ENCODE peak calls at places on chromosome 2, in five cellular contexts. One of them, this sample, is unnamed.

GRCh38 chr2:156532989-156533388 is 96.8 kb downstream of the GPD2 start:
- DNase-seq in HCT116: no peak
- DNase-seq in omental fat pad: no peak
- DNase-seq in fibroblast of pulmonary artery: no peak
- DNase-seq in left ventricle myocardium inferior: no peak
- DNase-seq in this sample: no peak

GRCh38 chr2:17309741-17310339 is 208.4 kb downstream of the RAD51AP2 start:
- DNase-seq in omental fat pad: no peak
- DNase-seq in left ventricle myocardium inferior: no peak
- DNase-seq in fibroblast of pulmonary artery: peak; percentile 58
- DNase-seq in HCT116: peak; percentile 63
- DNase-seq in this sample: peak; percentile 47

GRCh38 chr2:72887032-72887835 is at the start of gene SPR:
- DNase-seq in left ventricle myocardium inferior: peak; percentile 85
- DNase-seq in HCT116: peak; percentile 43
- DNase-seq in omental fat pad: peak; percentile 57
- DNase-seq in fibroblast of pulmonary artery: peak; percentile 58
- DNase-seq in this sample: peak; percentile 45

GRCh38 chr2:210399440-210400041 is 77.0 kb downstream of the LANCL1 start:
- DNase-seq in omental fat pad: no peak
- DNase-seq in left ventricle myocardium inferior: no peak
- DNase-seq in fibroblast of pulmonary artery: peak; percentile 42
- DNase-seq in HCT116: peak; percentile 4
- DNase-seq in this sample: peak; percentile 35

GRCh38 chr2:195683174-195683573 is 26.1 kb downstream of the SLC39A10 start:
- DNase-seq in fibroblast of pulmonary artery: no peak
- DNase-seq in omental fat pad: no peak
- DNase-seq in HCT116: no peak
- DNase-seq in left ventricle myocardium inferior: no peak
- DNase-seq in this sample: peak; percentile 41

GRCh38 chr2:234437642-234438321 is 59.1 kb downstream of the ARL4C start:
- DNase-seq in HCT116: no peak
- DNase-seq in omental fat pad: no peak
- DNase-seq in left ventricle myocardium inferior: peak; percentile 24
- DNase-seq in fibroblast of pulmonary artery: no peak
- DNase-seq in this sample: no peak

GRCh38 chr2:26651458-26652155 is 10.4 kb upstream of the CIB4 start:
- DNase-seq in fibroblast of pulmonary artery: no peak
- DNase-seq in HCT116: no peak
- DNase-seq in left ventricle myocardium inferior: no peak
- DNase-seq in omental fat pad: peak; percentile 5
- DNase-seq in this sample: no peak

GRCh38 chr2:239870276-239870675 is 154.9 kb downstream of the NDUFA10 start:
- DNase-seq in omental fat pad: no peak
- DNase-seq in HCT116: no peak
- DNase-seq in left ventricle myocardium inferior: no peak
- DNase-seq in fibroblast of pulmonary artery: no peak
- DNase-seq in this sample: no peak

GRCh38 chr2:162261032-162261945 is 18.0 kb upstream of the FAP start:
- DNase-seq in fibroblast of pulmonary artery: peak; percentile 79
- DNase-seq in omental fat pad: no peak
- DNase-seq in HCT116: no peak
- DNase-seq in left ventricle myocardium inferior: peak; percentile 43
- DNase-seq in this sample: peak; percentile 83

GRCh38 chr2:119756837-119757236 is 2.9 kb upstream of the PTPN4 start:
- DNase-seq in fibroblast of pulmonary artery: peak; percentile 76
- DNase-seq in omental fat pad: no peak
- DNase-seq in left ventricle myocardium inferior: peak; percentile 47
- DNase-seq in HCT116: peak; percentile 62
- DNase-seq in this sample: peak; percentile 86
- TF ChIP-seq CTCF in fibroblast of pulmonary artery: no peak
- TF ChIP-seq CTCF in omental fat pad: no peak
- TF ChIP-seq CTCF in left ventricle myocardium inferior: no peak
- TF ChIP-seq CTCF in HCT116: no peak
- TF ChIP-seq CTCF in this sample: no peak

GRCh38 chr2:137888845-137889244 is 75.4 kb upstream of the HNMT start:
- DNase-seq in HCT116: peak; percentile 10
- DNase-seq in left ventricle myocardium inferior: peak; percentile 19
- DNase-seq in omental fat pad: no peak
- DNase-seq in fibroblast of pulmonary artery: peak; percentile 36
- DNase-seq in this sample: peak; percentile 12
- TF ChIP-seq CTCF in HCT116: peak; percentile 45
- TF ChIP-seq CTCF in left ventricle myocardium inferior: peak; percentile 54
- TF ChIP-seq CTCF in omental fat pad: no peak
- TF ChIP-seq CTCF in fibroblast of pulmonary artery: peak; percentile 62
- TF ChIP-seq CTCF in this sample: peak; percentile 37

GRCh38 chr2:163471947-163472346 is 263.9 kb downstream of the FIGN start:
- DNase-seq in left ventricle myocardium inferior: no peak
- DNase-seq in omental fat pad: no peak
- DNase-seq in fibroblast of pulmonary artery: peak; percentile 51
- DNase-seq in HCT116: no peak
- DNase-seq in this sample: peak; percentile 62
- TF ChIP-seq CTCF in left ventricle myocardium inferior: peak; percentile 56
- TF ChIP-seq CTCF in omental fat pad: no peak
- TF ChIP-seq CTCF in fibroblast of pulmonary artery: peak; percentile 41
- TF ChIP-seq CTCF in HCT116: no peak
- TF ChIP-seq CTCF in this sample: peak; percentile 48

GRCh38 chr2:71187589-71187988 is 39.3 kb downstream of the PAIP2B start:
- DNase-seq in fibroblast of pulmonary artery: no peak
- DNase-seq in HCT116: no peak
- DNase-seq in omental fat pad: no peak
- DNase-seq in left ventricle myocardium inferior: no peak
- DNase-seq in this sample: no peak

GRCh38 chr2:71186973-71187372 is 39.9 kb downstream of the PAIP2B start:
- DNase-seq in fibroblast of pulmonary artery: no peak
- DNase-seq in left ventricle myocardium inferior: no peak
- DNase-seq in omental fat pad: no peak
- DNase-seq in HCT116: no peak
- DNase-seq in this sample: no peak

GRCh38 chr2:71190959-71191943 is 35.7 kb downstream of the PAIP2B start:
- DNase-seq in left ventricle myocardium inferior: no peak
- DNase-seq in fibroblast of pulmonary artery: peak; percentile 36
- DNase-seq in omental fat pad: no peak
- DNase-seq in HCT116: peak; percentile 3
- DNase-seq in this sample: peak; percentile 44
- TF ChIP-seq CTCF in left ventricle myocardium inferior: peak; percentile 51
- TF ChIP-seq CTCF in fibroblast of pulmonary artery: peak; percentile 38
- TF ChIP-seq CTCF in omental fat pad: no peak
- TF ChIP-seq CTCF in HCT116: peak; percentile 35
- TF ChIP-seq CTCF in this sample: peak; percentile 38

DNA sequence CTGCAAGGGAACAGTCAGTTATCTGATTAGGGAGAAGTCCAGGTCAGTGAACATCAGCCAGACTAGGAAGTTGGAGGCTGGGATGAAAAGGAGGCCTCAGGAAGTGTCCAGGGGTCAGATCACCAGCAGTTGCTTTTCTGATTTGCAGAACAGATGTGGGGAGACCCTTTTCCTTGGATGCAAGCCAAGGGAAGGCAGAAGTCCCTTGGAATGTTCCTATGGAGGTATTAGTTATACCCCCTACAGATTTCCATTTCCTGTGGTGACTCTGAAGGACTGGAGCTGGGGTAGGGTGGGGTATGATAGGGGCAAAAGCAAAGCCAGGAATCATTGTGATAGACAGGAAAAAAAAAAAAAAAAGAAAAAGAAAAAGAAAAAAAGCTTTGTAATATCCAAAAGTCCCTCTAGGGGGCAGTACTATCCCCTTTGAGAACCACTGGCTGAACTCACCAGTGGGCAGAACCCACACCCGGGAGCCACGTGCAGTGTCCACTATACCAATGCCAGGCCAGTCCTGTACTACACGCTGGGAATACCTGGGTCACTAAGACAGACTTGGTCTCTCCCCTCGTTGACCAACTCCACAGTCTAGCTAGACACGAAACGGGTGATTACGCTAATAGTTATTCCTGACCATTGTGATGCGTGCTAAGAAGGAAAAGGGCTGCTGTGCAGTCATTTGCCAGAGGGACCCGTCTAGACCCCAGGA is 7.4 kb downstream of the DYSF start:
- DNase-seq in fibroblast of pulmonary artery: peak; percentile 54
- DNase-seq in HCT116: peak; percentile 32
- DNase-seq in left ventricle myocardium inferior: no peak
- DNase-seq in omental fat pad: no peak
- DNase-seq in this sample: peak; percentile 30
- TF ChIP-seq CTCF in fibroblast of pulmonary artery: peak; percentile 58
- TF ChIP-seq CTCF in HCT116: peak; percentile 79
- TF ChIP-seq CTCF in left ventricle myocardium inferior: peak; percentile 73
- TF ChIP-seq CTCF in omental fat pad: no peak
- TF ChIP-seq CTCF in this sample: peak; percentile 60

GRCh38 chr2:103459302-103459701 is 697.5 kb downstream of the TMEM182 start:
- DNase-seq in left ventricle myocardium inferior: no peak
- DNase-seq in HCT116: no peak
- DNase-seq in fibroblast of pulmonary artery: no peak
- DNase-seq in omental fat pad: no peak
- DNase-seq in this sample: no peak
- TF ChIP-seq CTCF in left ventricle myocardium inferior: no peak
- TF ChIP-seq CTCF in HCT116: no peak
- TF ChIP-seq CTCF in fibroblast of pulmonary artery: no peak
- TF ChIP-seq CTCF in omental fat pad: no peak
- TF ChIP-seq CTCF in this sample: no peak

GRCh38 chr2:216131175-216131926 is 22.2 kb downstream of the XRCC5 start:
- DNase-seq in left ventricle myocardium inferior: no peak
- DNase-seq in HCT116: no peak
- DNase-seq in omental fat pad: no peak
- DNase-seq in fibroblast of pulmonary artery: no peak
- DNase-seq in this sample: no peak

GRCh38 chr2:216132585-216132984 is 23.4 kb downstream of the XRCC5 start:
- DNase-seq in left ventricle myocardium inferior: no peak
- DNase-seq in omental fat pad: no peak
- DNase-seq in HCT116: no peak
- DNase-seq in fibroblast of pulmonary artery: no peak
- DNase-seq in this sample: no peak

GRCh38 chr2:216133392-216133791 is 24.2 kb downstream of the XRCC5 start:
- DNase-seq in left ventricle myocardium inferior: no peak
- DNase-seq in HCT116: no peak
- DNase-seq in fibroblast of pulmonary artery: peak; percentile 41
- DNase-seq in omental fat pad: no peak
- DNase-seq in this sample: no peak

GRCh38 chr2:216126943-216127342 is 17.8 kb downstream of the XRCC5 start:
- DNase-seq in left ventricle myocardium inferior: no peak
- DNase-seq in omental fat pad: no peak
- DNase-seq in fibroblast of pulmonary artery: no peak
- DNase-seq in HCT116: no peak
- DNase-seq in this sample: no peak

DNA sequence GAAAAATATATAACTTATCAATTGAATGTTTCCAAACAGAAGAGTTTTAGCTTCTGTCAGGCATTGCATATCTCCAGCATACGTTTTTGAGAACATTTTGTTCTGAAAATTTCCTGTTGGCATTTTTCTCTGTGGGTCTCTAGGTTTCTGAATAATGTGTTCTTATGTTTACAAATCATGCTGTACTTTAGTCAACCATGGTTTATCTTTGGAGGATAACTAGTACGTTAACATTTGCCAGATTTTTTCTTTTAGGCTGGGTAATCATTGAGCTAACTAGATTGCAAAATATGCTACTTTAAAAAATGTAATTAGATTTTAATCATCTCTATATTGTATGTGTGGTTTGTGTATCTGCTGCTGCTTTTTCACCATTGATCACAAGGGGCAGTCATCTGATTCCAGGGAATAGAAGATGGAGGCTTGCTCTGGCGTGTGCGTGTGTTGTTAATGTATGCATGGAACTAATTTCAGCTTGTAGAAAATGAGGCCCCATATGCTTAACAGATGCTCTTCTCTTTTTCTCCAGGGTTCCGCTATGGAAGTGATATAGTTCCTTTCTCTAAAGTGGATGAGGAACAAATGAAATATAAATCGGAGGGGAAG is 21.3 kb downstream of the XRCC5 start:
- DNase-seq in HCT116: no peak
- DNase-seq in omental fat pad: no peak
- DNase-seq in fibroblast of pulmonary artery: peak; percentile 39
- DNase-seq in left ventricle myocardium inferior: no peak
- DNase-seq in this sample: no peak
- TF ChIP-seq CTCF in HCT116: no peak
- TF ChIP-seq CTCF in omental fat pad: no peak
- TF ChIP-seq CTCF in fibroblast of pulmonary artery: no peak
- TF ChIP-seq CTCF in left ventricle myocardium inferior: no peak
- TF ChIP-seq CTCF in this sample: no peak

This sample was measured in fibroblast of the aortic adventitia.